ENCODE peak calls at places on chromosomes 12 and 14, in seven cellular contexts. X is NCI-H146, W is psoas muscle, G is heart right ventricle, K is A549, B is hypothalamus, Q is AML-193. V is an unnamed sample.

GRCh38 chr14:59086241-59086899 is 102.1 kb upstream of the DAAM1 start:
- DNase-seq in X (no peak), W (no peak), G (no peak), K (no peak), B (no peak), Q (no peak), V (no peak)

GRCh38 chr12:125533434-125534029 is 468.3 kb downstream of the AACS start:
- DNase-seq in X (peak), W (no peak), G (peak), K (peak), B (peak), Q (no peak), V (no peak)

GRCh38 chr12:120495189-120495722 is 657 bp upstream of the DYNLL1 start:
- DNase-seq in X (peak), W (no peak), G (no peak), K (peak), B (no peak), Q (no peak), V (no peak)

GRCh38 chr12:116813271-116814041 is 67.8 kb downstream of the HRK start:
- DNase-seq in X (no peak), W (no peak), G (no peak), K (no peak), B (no peak), Q (no peak), V (no peak)

GRCh38 chr14:68285421-68286179 is 466.0 kb downstream of the RAD51B start:
- DNase-seq in X (no peak), W (no peak), G (no peak), K (no peak), B (no peak), Q (peak), V (no peak)

GRCh38 chr12:95205685-95206084 is 11.6 kb downstream of the FGD6 start:
- DNase-seq in X (no peak), W (no peak), G (no peak), K (peak), B (peak), Q (no peak), V (peak)

GRCh38 chr12:109744026-109744425 is 30.4 kb downstream of the FAM222A start:
- DNase-seq in X (no peak), W (peak), G (no peak), K (no peak), B (no peak), Q (no peak), V (no peak)

GRCh38 chr12:105369014-105369413 is 38.5 kb downstream of the C12orf75 start:
- DNase-seq in X (no peak), W (no peak), G (no peak), K (no peak), B (no peak), Q (no peak), V (no peak)

GRCh38 chr12:227286-227915 is 13.4 kb upstream of the SLC6A12 start:
- DNase-seq in X (no peak), W (no peak), G (no peak), K (no peak), B (no peak), Q (no peak), V (no peak)

GRCh38 chr12:25251749-25252148 is 1.0 kb upstream of the KRAS start:
- DNase-seq in X (no peak), W (no peak), G (no peak), K (no peak), B (no peak), Q (no peak), V (no peak)

GRCh38 chr14:96320605-96321004 is 42.5 kb downstream of the ATG2B start:
- DNase-seq in X (no peak), W (no peak), G (no peak), K (no peak), B (no peak), Q (no peak), V (no peak)

GRCh38 chr12:12331896-12332295 is 18.1 kb downstream of the MANSC1 start:
- DNase-seq in X (no peak), W (no peak), G (no peak), K (no peak), B (no peak), Q (no peak), V (no peak)

GRCh38 chr14:80152763-80153162 is 58.5 kb downstream of the DIO2 start:
- DNase-seq in X (no peak), W (no peak), G (no peak), K (no peak), B (no peak), Q (no peak), V (no peak)

GRCh38 chr14:105090493-105091334 is 25.5 kb upstream of the GPR132 start:
- DNase-seq in X (peak), W (peak), G (peak), K (peak), B (peak), Q (peak), V (peak)

GRCh38 chr14:101962503-101962874 is 1.9 kb upstream of the DYNC1H1 start:
- DNase-seq in X (peak), W (peak), G (peak), K (peak), B (peak), Q (no peak), V (no peak)

GRCh38 chr12:91657016-91657415 is 474.4 kb upstream of the DCN start:
- DNase-seq in X (no peak), W (no peak), G (no peak), K (no peak), B (no peak), Q (no peak), V (no peak)

GRCh38 chr14:63867926-63868921 is 15.4 kb downstream of the SYNE2 start:
- DNase-seq in X (no peak), W (no peak), G (no peak), K (no peak), B (no peak), Q (no peak), V (no peak)

V was measured in KG1.